ENCODE peak calls at places on chromosomes 6 and 20, in five cellular contexts. O is H1, E is IMR-90, D is neuronal stem cell, K is mesendoderm. S is an unnamed sample.

GRCh38 chr20:5949943-5950270 is 426 bp downstream of the TRMT6 start:
- DNase-seq in O (no peak), E (no peak), D (no peak), K (no peak), S (no peak)

GRCh38 chr6:135030056-135030473 is 24.6 kb downstream of the HBS1L start:
- DNase-seq in O (no peak), E (no peak), D (no peak), K (no peak), S (no peak)

GRCh38 chr20:57384953-57385761 is 6.0 kb upstream of the RBM38 start:
- DNase-seq in O (no peak), E (no peak), D (no peak), K (no peak), S (no peak)

GRCh38 chr6:113719056-113719455 is 138.1 kb upstream of the MARCKS start:
- DNase-seq in O (no peak), E (peak; percentile 26), D (no peak), K (peak; percentile 34), S (no peak)

GRCh38 chr6:168336967-168337366 is 17.4 kb upstream of the DACT2 start:
- DNase-seq in O (no peak), E (no peak), D (no peak), K (no peak), S (no peak)

GRCh38 chr6:35691027-35691824 is 2.5 kb upstream of the FKBP5 start:
- DNase-seq in O (no peak), E (peak; percentile 44), D (no peak), K (no peak), S (no peak)

GRCh38 chr6:149248688-149249369 is 68.7 kb upstream of the TAB2 start:
- DNase-seq in O (no peak), E (no peak), D (no peak), K (no peak), S (no peak)

GRCh38 chr20:316316-317068 is 8.9 kb upstream of the SOX12 start:
- DNase-seq in O (no peak), E (peak; percentile 88), D (no peak), K (no peak), S (no peak)

GRCh38 chr20:8398289-8399051 is 266.4 kb downstream of the PLCB1 start:
- DNase-seq in O (no peak), E (no peak), D (no peak), K (peak; percentile 6), S (no peak)

GRCh38 chr6:168437751-168438150 is 3.2 kb upstream of the SMOC2 start:
- DNase-seq in O (no peak), E (no peak), D (no peak), K (no peak), S (no peak)

GRCh38 chr20:21387528-21387927 is 9.8 kb downstream of the NKX2-4 start:
- DNase-seq in O (no peak), E (no peak), D (no peak), K (no peak), S (no peak)

GRCh38 chr6:52826513-52826912 is 14.1 kb downstream of the GSTA5 start:
- DNase-seq in O (no peak), E (no peak), D (no peak), K (no peak), S (no peak)

GRCh38 chr6:97113170-97113569 is 169.8 kb downstream of the MMS22L start:
- DNase-seq in O (no peak), E (no peak), D (no peak), K (no peak), S (no peak)

GRCh38 chr20:19683168-19683567 is 74.9 kb upstream of the RIN2 start:
- DNase-seq in O (no peak), E (no peak), D (no peak), K (no peak), S (no peak)

GRCh38 chr6:116883005-116883404 is 6.0 kb downstream of the RFX6 start:
- DNase-seq in O (no peak), E (no peak), D (no peak), K (no peak), S (no peak)

GRCh38 chr20:17493173-17493572 is 38.0 kb downstream of the BFSP1 start:
- DNase-seq in O (no peak), E (no peak), D (no peak), K (no peak), S (peak; percentile 13)

GRCh38 chr6:46865221-46865620 is 56.5 kb downstream of the ADGRF5 start:
- DNase-seq in O (no peak), E (no peak), D (no peak), K (peak; percentile 60), S (no peak)

GRCh38 chr20:35225319-35226125 is 968 bp upstream of the MMP24 start:
- DNase-seq in O (no peak), E (no peak), D (no peak), K (peak; percentile 16), S (no peak)

GRCh38 chr20:47568837-47569410 is 67.2 kb downstream of the NCOA3 start:
- DNase-seq in O (no peak), E (no peak), D (no peak), K (no peak), S (no peak)

GRCh38 chr6:53437557-53438202 is 88.9 kb upstream of the ELOVL5 start:
- DNase-seq in O (no peak), E (peak; percentile 91), D (peak; percentile 27), K (peak; percentile 78), S (peak; percentile 52)

GRCh38 chr6:293185-294174 is 1.2 kb downstream of the DUSP22 start:
- DNase-seq in O (no peak), E (no peak), D (no peak), K (peak; percentile 41), S (no peak)

GRCh38 chr20:55668659-55669058 is 336.7 kb downstream of the CBLN4 start:
- DNase-seq in O (no peak), E (no peak), D (no peak), K (peak; percentile 41), S (no peak)

GRCh38 chr20:63051186-63051860 is 44.6 kb upstream of the BHLHE23 start:
- DNase-seq in O (no peak), E (no peak), D (no peak), K (no peak), S (no peak)

GRCh38 chr6:118122801-118123200 is 215.7 kb downstream of the SLC35F1 start:
- DNase-seq in O (no peak), E (no peak), D (no peak), K (no peak), S (no peak)

GRCh38 chr6:41200296-41200900 is 551 bp downstream of the TREML2 start:
- DNase-seq in O (no peak), E (no peak), D (no peak), K (peak; percentile 79), S (no peak)

GRCh38 chr6:157272866-157273755 is 50.2 kb downstream of the TMEM242 start:
- DNase-seq in O (no peak), E (no peak), D (no peak), K (peak; percentile 44), S (peak; percentile 58)

GRCh38 chr6:140480852-140481251 is 1106.4 kb upstream of the CITED2 start:
- DNase-seq in O (no peak), E (peak; percentile 71), D (no peak), K (no peak), S (no peak)

GRCh38 chr6:44180886-44181285 is 22.3 kb downstream of the CAPN11 start:
- DNase-seq in O (no peak), E (no peak), D (no peak), K (no peak), S (no peak)

GRCh38 chr6:44178424-44179071 is 19.9 kb downstream of the CAPN11 start:
- DNase-seq in O (no peak), E (no peak), D (no peak), K (no peak), S (no peak)

GRCh38 chr6:44179072-44179536 is 20.5 kb downstream of the CAPN11 start:
- DNase-seq in O (no peak), E (no peak), D (no peak), K (no peak), S (no peak)

GRCh38 chr6:44179648-44180047 is 21.0 kb downstream of the CAPN11 start:
- DNase-seq in O (no peak), E (no peak), D (no peak), K (no peak), S (no peak)

DNA sequence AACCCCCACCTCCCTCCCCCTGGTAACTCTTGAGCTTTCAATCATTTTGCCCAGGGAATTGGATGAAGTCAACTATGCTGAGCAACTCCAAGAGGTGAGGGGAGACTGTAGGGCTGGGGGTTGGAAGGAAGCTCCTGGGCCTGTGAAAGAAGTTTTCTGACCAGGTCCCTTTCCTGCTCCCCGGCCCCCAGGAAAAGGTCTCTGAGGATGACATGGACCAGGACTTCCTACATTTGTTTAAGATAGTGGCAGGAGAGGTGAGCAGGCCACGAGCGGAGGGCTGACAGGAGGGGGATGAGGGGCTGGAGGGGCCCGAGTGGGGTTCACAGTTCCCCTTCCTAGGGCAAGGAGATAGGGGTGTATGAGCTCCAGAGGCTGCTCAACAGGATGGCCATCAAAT is 21.8 kb downstream of the CAPN11 start:
- DNase-seq in O (no peak), E (no peak), D (no peak), K (no peak), S (no peak)
- H3K27ac ChIP-seq in O (no peak overlapping the region), E (no peak overlapping the region), D (no peak overlapping the region), K (no peak overlapping the region), S (no peak overlapping the region)

DNA sequence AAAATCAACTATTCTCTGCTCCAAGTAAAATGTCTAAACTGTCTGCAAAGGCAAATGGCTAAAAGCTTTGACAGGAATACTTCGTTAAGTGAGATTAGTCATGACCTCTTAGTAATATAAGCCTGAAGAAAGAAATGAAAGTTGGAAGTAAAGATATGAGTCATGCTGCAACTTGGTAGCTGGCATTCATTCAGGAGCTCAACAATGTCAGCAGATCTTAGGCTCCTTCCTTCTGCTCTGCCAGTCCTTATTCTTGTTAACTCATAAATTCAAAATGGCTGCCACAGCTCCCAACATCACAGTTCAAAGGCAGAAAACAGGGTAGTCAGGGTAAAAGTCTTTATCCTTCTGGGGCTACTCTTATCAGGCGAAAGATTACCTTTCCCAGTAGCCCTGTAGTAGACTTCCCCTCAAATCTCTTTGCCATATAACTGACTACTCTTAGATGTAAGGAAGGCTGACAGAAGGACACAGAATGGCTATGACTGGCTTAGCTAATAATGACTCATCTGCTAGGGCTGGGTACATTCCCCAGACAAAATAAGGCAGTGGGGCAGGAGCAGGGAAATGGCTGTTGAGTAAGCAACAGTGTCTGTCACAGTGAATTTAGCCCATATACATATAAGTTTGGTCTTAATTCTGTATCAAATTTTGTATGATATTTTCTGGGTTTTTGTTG is 24.4 kb upstream of the C6orf62 start:
- DNase-seq in O (no peak), E (peak; percentile 98), D (no peak), K (peak; percentile 24), S (no peak)
- H2BK120ac ChIP-seq in O (no peak overlapping the region), E (peak overlapping the region; percentile 96), D (no peak overlapping the region), K (no peak overlapping the region), S (no peak overlapping the region)

GRCh38 chr6:12158686-12159415 is 131.3 kb upstream of the EDN1 start:
- DNase-seq in O (no peak), E (no peak), D (no peak), K (no peak), S (no peak)
- H2BK5ac ChIP-seq in O (no peak overlapping the region), E (no peak overlapping the region), D (no peak overlapping the region), K (no peak overlapping the region), S (no peak overlapping the region)

DNA sequence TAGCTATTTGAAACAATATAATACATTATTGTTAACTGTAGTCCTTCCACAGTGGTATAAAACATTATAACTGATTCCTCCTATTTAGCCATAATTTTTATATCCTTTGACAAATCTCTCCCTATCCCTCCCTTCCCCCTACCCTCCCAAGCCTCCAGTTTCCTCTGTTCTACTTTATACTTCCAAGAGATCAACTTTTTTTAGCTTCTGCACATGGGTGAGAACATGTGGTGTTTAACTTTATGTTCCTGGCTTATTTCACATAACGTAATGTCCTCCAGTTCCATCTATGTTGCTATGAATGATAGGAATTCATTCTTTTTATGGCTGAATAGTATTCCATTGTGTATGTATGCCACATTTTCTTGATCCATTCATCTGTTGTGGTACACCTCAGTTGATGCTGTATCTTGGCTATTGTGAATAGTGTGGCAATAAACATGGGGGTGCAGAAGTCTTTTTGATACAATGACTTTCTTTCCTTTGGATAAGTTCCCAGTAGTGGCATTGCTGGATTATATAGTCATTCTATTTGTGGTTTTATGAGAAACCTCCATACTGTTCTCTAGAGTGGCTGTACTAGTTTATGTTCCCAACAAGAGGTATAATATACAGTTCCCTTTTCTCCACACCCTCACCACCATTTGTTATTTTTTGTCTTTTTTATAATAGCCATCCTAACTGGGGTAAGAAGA is 205.0 kb downstream of the KCNQ5 start:
- DNase-seq in O (no peak), E (peak; percentile 59), D (no peak), K (no peak), S (no peak)
- H3K27ac ChIP-seq in O (no peak overlapping the region), E (no peak overlapping the region), D (no peak overlapping the region), K (no peak overlapping the region), S (no peak overlapping the region)